ENCODE peak calls at places on chromosome 7, in eight cellular contexts. M, B, X, G, P, S, T and Y are unnamed samples.

GRCh38 chr7:103637726-103638125 is 191.7 kb upstream of the SLC26A5 start:
- DNase-seq in M (peak), B (no peak), X (peak), G (no peak), P (no peak), S (no peak), T (no peak), Y (no peak)

GRCh38 chr7:112157072-112157471 is 49.1 kb downstream of the DOCK4 start:
- DNase-seq in M (peak), B (no peak), X (peak), G (no peak), P (no peak), S (peak), T (no peak), Y (peak)

GRCh38 chr7:132402751-132403245 is 173.5 kb downstream of the PLXNA4 start:
- DNase-seq in M (no peak), B (no peak), X (peak), G (no peak), P (no peak), S (no peak), T (no peak), Y (no peak)

GRCh38 chr7:66669088-66669487 is 40.4 kb downstream of the KCTD7 start:
- DNase-seq in M (no peak), B (no peak), X (no peak), G (peak), P (no peak), S (no peak), T (no peak), Y (no peak)

GRCh38 chr7:136998495-136998894 is 130.0 kb downstream of the CHRM2 start:
- DNase-seq in M (no peak), B (no peak), X (peak), G (no peak), P (peak), S (no peak), T (no peak), Y (no peak)

GRCh38 chr7:41292457-41292856 is 410.4 kb downstream of the INHBA start:
- DNase-seq in M (peak), B (no peak), X (peak), G (no peak), P (peak), S (no peak), T (no peak), Y (no peak)

GRCh38 chr7:102415685-102416225 is 17.6 kb upstream of the ORAI2 start:
- DNase-seq in M (no peak), B (no peak), X (no peak), G (no peak), P (no peak), S (no peak), T (no peak), Y (no peak)

GRCh38 chr7:86282014-86282682 is 361.6 kb upstream of the GRM3 start:
- DNase-seq in M (no peak), B (no peak), X (no peak), G (peak), P (no peak), S (no peak), T (peak), Y (no peak)

GRCh38 chr7:115340828-115341227 is 418.9 kb downstream of the MDFIC start:
- DNase-seq in M (peak), B (no peak), X (peak), G (no peak), P (peak), S (no peak), T (no peak), Y (no peak)

GRCh38 chr7:65840446-65840845 is 32.4 kb upstream of the VKORC1L1 start:
- DNase-seq in M (no peak), B (no peak), X (no peak), G (no peak), P (no peak), S (no peak), T (peak), Y (no peak)

GRCh38 chr7:114481995-114482394 is 67.4 kb downstream of the FOXP2 start:
- DNase-seq in M (no peak), B (no peak), X (no peak), G (no peak), P (no peak), S (no peak), T (no peak), Y (no peak)

GRCh38 chr7:3897430-3898385 is 596.7 kb downstream of the SDK1 start:
- DNase-seq in M (peak), B (peak), X (peak), G (no peak), P (peak), S (no peak), T (peak), Y (peak)

GRCh38 chr7:41817386-41817785 is 114.5 kb upstream of the INHBA start:
- DNase-seq in M (peak), B (no peak), X (peak), G (no peak), P (peak), S (no peak), T (no peak), Y (peak)

GRCh38 chr7:71886066-71886465 is 526.1 kb downstream of the CALN1 start:
- DNase-seq in M (no peak), B (no peak), X (peak), G (no peak), P (no peak), S (no peak), T (peak), Y (no peak)

GRCh38 chr7:141785711-141786552 is 4.1 kb upstream of the TAS2R5 start:
- DNase-seq in M (peak), B (no peak), X (peak), G (no peak), P (peak), S (peak), T (peak), Y (peak)

GRCh38 chr7:31373337-31374289 is 33.1 kb upstream of the NEUROD6 start:
- DNase-seq in M (peak), B (no peak), X (peak), G (no peak), P (peak), S (peak), T (peak), Y (peak)

GRCh38 chr7:23185980-23186379 is 4.1 kb downstream of the NUP42 start:
- DNase-seq in M (no peak), B (no peak), X (no peak), G (no peak), P (no peak), S (no peak), T (no peak), Y (no peak)

GRCh38 chr7:48875300-48875916 is 48.9 kb upstream of the CDC14C start:
- DNase-seq in M (peak), B (no peak), X (peak), G (peak), P (peak), S (no peak), T (peak), Y (peak)

GRCh38 chr7:41711283-41712064 is 8.6 kb upstream of the INHBA start:
- DNase-seq in M (peak), B (no peak), X (peak), G (no peak), P (peak), S (no peak), T (peak), Y (peak)

GRCh38 chr7:87218941-87219544 is 489 bp downstream of the TMEM243 start:
- DNase-seq in M (no peak), B (peak), X (peak), G (no peak), P (peak), S (peak), T (peak), Y (peak)

GRCh38 chr7:1536768-1537630 is 6.5 kb downstream of the MAFK start:
- DNase-seq in M (peak), B (peak), X (peak), G (peak), P (peak), S (no peak), T (peak), Y (peak)

GRCh38 chr7:16315280-16315679 is 106.1 kb downstream of the CRPPA start:
- DNase-seq in M (no peak), B (no peak), X (no peak), G (no peak), P (no peak), S (no peak), T (no peak), Y (no peak)

GRCh38 chr7:48035967-48036478 is 680 bp downstream of the C7orf57 start:
- DNase-seq in M (peak), B (no peak), X (peak), G (no peak), P (peak), S (no peak), T (no peak), Y (no peak)

GRCh38 chr7:17907014-17907413 is 33.3 kb downstream of the SNX13 start:
- DNase-seq in M (no peak), B (no peak), X (peak), G (no peak), P (no peak), S (no peak), T (no peak), Y (no peak)

GRCh38 chr7:156156734-156157408 is 344.6 kb upstream of the SHH start:
- DNase-seq in M (peak), B (no peak), X (peak), G (no peak), P (peak), S (no peak), T (peak), Y (peak)

GRCh38 chr7:140247564-140247963 is 70.8 kb upstream of the KDM7A start:
- DNase-seq in M (no peak), B (no peak), X (no peak), G (no peak), P (no peak), S (no peak), T (no peak), Y (no peak)

GRCh38 chr7:6272481-6273323 is at the start of gene CYTH3:
- DNase-seq in M (peak), B (peak), X (peak), G (peak), P (peak), S (peak), T (peak), Y (peak)

GRCh38 chr7:5578441-5579024 is 154.9 kb upstream of the TNRC18 start:
- DNase-seq in M (no peak), B (no peak), X (no peak), G (no peak), P (no peak), S (no peak), T (no peak), Y (peak)

GRCh38 chr7:134703781-134704180 is 57.1 kb downstream of the BPGM start:
- DNase-seq in M (no peak), B (peak), X (peak), G (no peak), P (no peak), S (no peak), T (no peak), Y (no peak)

GRCh38 chr7:109178342-109178741 is 608.7 kb downstream of the DNAJB9 start:
- DNase-seq in M (no peak), B (no peak), X (no peak), G (no peak), P (no peak), S (no peak), T (no peak), Y (no peak)

GRCh38 chr7:114414151-114415053 is at the start of gene FOXP2:
- DNase-seq in M (no peak), B (no peak), X (no peak), G (no peak), P (no peak), S (no peak), T (no peak), Y (peak)

GRCh38 chr7:24108906-24109376 is 175.0 kb upstream of the NPY start:
- DNase-seq in M (no peak), B (no peak), X (no peak), G (no peak), P (no peak), S (no peak), T (no peak), Y (peak)

GRCh38 chr7:67843001-67843400 is 846.4 kb downstream of the TYW1 start:
- DNase-seq in M (no peak), B (no peak), X (no peak), G (no peak), P (no peak), S (no peak), T (no peak), Y (no peak)

GRCh38 chr7:90298145-90299038 is 22.7 kb downstream of the FAM237B start:
- DNase-seq in M (peak), B (no peak), X (peak), G (no peak), P (peak), S (no peak), T (peak), Y (peak)

GRCh38 chr7:43568529-43568928 is 14.4 kb upstream of the STK17A start:
- DNase-seq in M (peak), B (no peak), X (peak), G (no peak), P (no peak), S (no peak), T (no peak), Y (no peak)

GRCh38 chr7:33905389-33906032 is at the start of gene BMPER:
- DNase-seq in M (peak), B (no peak), X (peak), G (peak), P (peak), S (no peak), T (peak), Y (peak)